ENCODE peak calls at places on chromosome 18, in four cellular contexts. O, F, E and P are unnamed samples.

GRCh38 chr18:63107171-63107850 is 212.3 kb downstream of the BCL2 start:
- DNase-seq in O (no peak), F (no peak), E (no peak), P (no peak)

GRCh38 chr18:44153976-44154375 is 526.7 kb upstream of the SETBP1 start:
- DNase-seq in O (no peak), F (no peak), E (no peak), P (no peak)

GRCh38 chr18:41745166-41746049 is 209.6 kb upstream of the PIK3C3 start:
- DNase-seq in O (peak; percentile 21), F (peak; percentile 71), E (peak; percentile 53), P (no peak)

GRCh38 chr18:62435435-62436031 is 87.3 kb upstream of the ZCCHC2 start:
- DNase-seq in O (peak; percentile 41), F (no peak), E (no peak), P (no peak)

GRCh38 chr18:8232791-8233190 is 376.4 kb upstream of the RAB12 start:
- DNase-seq in O (no peak), F (no peak), E (peak; percentile 45), P (no peak)

GRCh38 chr18:27226556-27227075 is 41.5 kb upstream of the CHST9 start:
- DNase-seq in O (no peak), F (no peak), E (no peak), P (no peak)

GRCh38 chr18:79947881-79948610 is 3.4 kb downstream of the SLC66A2 start:
- DNase-seq in O (peak; percentile 63), F (no peak), E (no peak), P (peak; percentile 56)

GRCh38 chr18:74718312-74718711 is 120.6 kb downstream of the ZNF407 start:
- DNase-seq in O (peak; percentile 14), F (no peak), E (no peak), P (no peak)

GRCh38 chr18:79531926-79532689 is 136.4 kb downstream of the NFATC1 start:
- DNase-seq in O (no peak), F (no peak), E (no peak), P (no peak)

GRCh38 chr18:59835656-59836379 is 64.0 kb upstream of the PMAIP1 start:
- DNase-seq in O (no peak), F (no peak), E (no peak), P (no peak)

GRCh38 chr18:29661924-29662323 is 1380.6 kb downstream of the DSC3 start:
- DNase-seq in O (no peak), F (no peak), E (no peak), P (no peak)

GRCh38 chr18:32714571-32715148 is 58.2 kb downstream of the KLHL14 start:
- DNase-seq in O (peak; percentile 79), F (peak; percentile 81), E (peak; percentile 46), P (no peak)

GRCh38 chr18:31992836-31993575 is 25.6 kb upstream of the RNF125 start:
- DNase-seq in O (no peak), F (peak; percentile 36), E (no peak), P (no peak)

GRCh38 chr18:6132751-6133368 is 237.5 kb upstream of the TMEM200C start:
- DNase-seq in O (no peak), F (no peak), E (no peak), P (no peak)

GRCh38 chr18:3857544-3857943 is 407.6 kb downstream of the TGIF1 start:
- DNase-seq in O (no peak), F (no peak), E (no peak), P (no peak)

GRCh38 chr18:463442-464310 is 36.8 kb downstream of the COLEC12 start:
- DNase-seq in O (no peak), F (no peak), E (no peak), P (no peak)

GRCh38 chr18:28952339-28952738 is 775.4 kb upstream of the CDH2 start:
- DNase-seq in O (no peak), F (no peak), E (no peak), P (no peak)

GRCh38 chr18:22667158-22667557 is 249.4 kb upstream of the CTAGE1 start:
- DNase-seq in O (no peak), F (no peak), E (no peak), P (no peak)

DNA sequence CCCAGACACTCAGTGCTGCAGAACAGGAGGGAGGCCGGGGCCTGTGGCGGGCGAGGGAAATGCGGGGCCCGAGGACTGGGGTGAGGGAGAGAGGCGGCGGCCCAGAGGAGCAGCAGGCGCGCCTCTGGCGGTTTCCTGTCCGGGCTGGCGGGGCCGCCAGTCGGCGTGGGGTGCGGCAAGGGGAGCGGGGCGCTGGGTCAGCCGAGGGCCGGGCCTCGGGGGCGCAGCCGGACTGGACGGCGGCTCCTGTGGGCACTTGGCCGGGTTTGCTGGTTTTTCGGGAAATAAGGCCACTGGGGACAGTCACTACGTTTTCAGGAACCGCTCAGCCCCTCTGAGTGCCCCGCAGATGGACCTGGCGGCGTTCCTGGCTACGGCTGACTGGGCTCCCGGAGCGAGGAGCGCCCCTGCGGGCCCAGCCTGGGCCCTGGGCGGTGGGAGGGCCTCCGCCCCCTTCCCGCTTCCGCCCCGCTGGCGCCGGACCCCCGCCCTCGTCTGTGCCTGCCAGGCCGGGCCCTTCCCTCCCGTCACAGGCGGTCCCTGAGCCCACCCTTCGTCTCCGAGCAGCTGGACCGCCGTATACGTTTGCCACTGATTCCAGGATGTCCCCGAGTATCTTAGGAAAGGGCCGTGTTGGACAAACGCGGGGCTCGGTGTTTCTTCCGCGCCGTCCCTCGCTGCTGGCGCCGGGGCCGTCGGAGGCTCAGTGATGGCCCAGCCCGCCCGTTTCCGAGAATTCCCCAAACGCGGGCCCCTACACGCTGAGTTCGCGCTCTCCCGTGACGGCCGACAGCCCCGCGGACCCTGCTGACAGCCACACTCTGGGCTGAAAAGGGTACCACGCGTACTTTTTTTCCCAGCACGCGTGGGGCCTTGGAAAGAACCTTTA is 84.6 kb downstream of the FAM210A start:
- DNase-seq in O (no peak), F (peak; percentile 15), E (no peak), P (no peak)
- TF ChIP-seq CTCF in O (no peak), F (no peak), E (peak; percentile 7), P (no peak)

DNA sequence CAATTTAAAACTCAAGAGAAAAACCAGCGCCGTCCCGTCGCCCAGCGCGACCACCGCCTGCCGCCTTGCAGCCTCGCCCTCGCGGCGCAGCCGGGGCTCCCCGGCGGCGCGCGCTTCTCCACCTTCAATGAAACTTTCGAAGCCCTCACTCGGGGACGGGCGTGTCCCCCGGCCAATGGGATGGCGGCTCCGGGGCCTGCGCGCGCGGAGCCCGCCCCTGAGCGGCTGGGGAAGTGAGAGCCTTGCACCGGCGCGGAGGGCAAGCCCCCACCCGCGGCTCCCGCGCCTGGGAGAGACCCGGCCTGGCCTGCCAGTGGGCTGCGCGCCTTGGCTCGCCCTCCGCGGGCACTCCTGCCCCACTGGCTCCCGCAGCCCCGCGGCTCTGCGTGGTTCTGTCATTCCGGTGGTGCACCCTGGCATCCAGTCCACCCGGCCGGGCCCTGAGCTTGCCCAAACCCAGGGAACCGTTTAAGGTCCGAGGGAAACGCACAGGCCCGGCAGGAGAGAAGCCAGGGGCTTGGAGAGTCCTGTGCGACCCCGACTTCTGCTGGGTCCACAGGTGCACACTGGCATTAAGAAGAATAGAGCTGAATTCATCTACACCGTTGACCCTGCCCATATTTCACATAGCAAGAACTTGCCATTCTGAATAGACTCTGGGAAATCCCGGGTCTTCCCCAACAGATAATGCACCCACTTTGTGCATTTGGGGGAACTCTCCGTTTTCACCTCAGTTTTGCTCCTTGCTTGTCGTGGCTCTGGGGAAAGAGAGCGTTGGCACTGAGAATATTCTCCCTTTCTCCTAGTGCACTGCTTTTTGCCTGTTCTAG is at the start of gene PIEZO2:
- DNase-seq in O (peak; percentile 68), F (peak; percentile 29), E (peak; percentile 24), P (peak; percentile 81)
- TF ChIP-seq POLR2AphosphoS5 in O (no peak), F (no peak), E (peak; percentile 58), P (no peak)

DNA sequence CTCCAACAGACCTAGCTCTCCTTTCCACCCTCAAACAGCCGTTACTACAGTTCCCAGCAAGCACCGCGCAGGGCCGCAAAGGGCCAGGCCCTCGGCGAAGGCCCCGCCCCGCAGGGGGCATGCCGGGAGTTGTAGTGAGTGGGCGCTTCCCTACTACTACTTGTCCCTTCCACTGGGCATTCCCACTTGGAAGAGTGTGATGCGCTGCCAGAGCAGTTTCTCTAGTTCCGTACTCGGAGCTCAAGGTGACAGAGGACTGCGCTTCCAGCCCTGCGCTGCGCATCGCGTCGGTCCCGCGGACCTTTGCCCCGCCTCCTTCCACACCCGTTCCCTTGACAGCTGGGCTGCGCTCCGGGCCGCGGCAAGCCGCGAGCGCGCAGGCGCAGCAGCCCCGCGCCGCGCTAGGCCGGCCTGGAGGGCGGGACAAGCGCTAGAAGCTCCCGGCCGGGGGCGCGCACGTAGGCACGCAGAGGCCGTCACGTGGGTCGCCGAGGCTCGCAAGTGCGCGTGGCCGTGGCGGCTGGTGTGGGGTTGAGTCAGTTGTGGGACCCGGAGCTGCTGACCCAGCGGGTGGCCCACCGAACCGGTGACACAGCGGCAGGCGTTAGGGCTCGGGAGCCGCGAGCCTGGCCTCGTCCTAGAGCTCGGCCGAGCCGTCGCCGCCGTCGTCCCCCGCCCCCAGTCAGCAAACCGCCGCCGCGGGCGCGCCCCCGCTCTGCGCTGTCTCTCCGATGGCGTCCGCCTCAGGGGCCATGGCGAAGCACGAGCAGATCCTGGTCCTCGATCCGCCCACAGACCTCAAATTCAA is at the start of gene VAPA:
- DNase-seq in O (peak; percentile 86), F (peak; percentile 99), E (peak; percentile 94), P (peak; percentile 99)
- TF ChIP-seq POLR2A in O (peak; percentile 90), F (peak; percentile 77), E (peak; percentile 96), P (peak; percentile 84)

GRCh38 chr18:51323941-51324340 is 126.5 kb upstream of the MEX3C start:
- DNase-seq in O (no peak), F (no peak), E (no peak), P (no peak)

DNA sequence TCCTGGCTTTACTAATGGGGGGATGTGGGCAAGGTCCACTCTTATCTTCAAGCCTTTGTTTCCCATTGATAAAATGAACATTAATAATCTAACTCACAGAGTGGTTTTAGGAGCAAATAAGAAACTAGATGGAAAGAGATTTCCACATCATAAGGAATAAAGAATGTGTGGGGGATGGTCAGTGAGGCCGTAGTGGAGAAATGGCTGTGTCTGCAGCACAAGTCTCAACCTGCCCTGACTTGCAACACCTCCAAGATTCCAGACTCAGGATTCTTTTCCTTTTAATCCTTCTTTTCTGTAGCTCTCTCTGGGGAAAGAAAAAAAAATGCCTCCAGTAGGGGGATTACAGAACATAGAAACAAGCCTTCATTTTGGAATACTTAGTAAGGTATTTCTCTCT is 124.2 kb upstream of the MEX3C start:
- DNase-seq in O (no peak), F (no peak), E (no peak), P (no peak)
- TF ChIP-seq CTCF in O (no peak), F (no peak), E (no peak), P (no peak)